ENCODE peak calls at places on chromosomes 1 and 21, in eight cellular contexts. N is left ventricle myocardium inferior; T is heart left ventricle; U is HuH-7.5; F is stimulated activated CD4-positive, alpha-beta T cell treated with anti-CD3 and anti-CD28 coated beads, Interleukin-4, amount 100 ng/mL, for 1 hour; M is dorsolateral prefrontal cortex; P is colonic mucosa; L is A549. A is an unnamed sample.

GRCh38 chr1:154410185-154410827 is 5.2 kb downstream of the IL6R start:
- DNase-seq in N (no peak), T (no peak), U (no peak), F (no peak), M (no peak), P (no peak), L (no peak), A (no peak)

GRCh38 chr1:201385299-201385891 is 7.9 kb upstream of the TNNT2 start:
- DNase-seq in N (no peak), T (no peak), U (peak), F (peak), M (peak), P (peak), L (peak), A (peak)

GRCh38 chr1:228802386-228803221 is 67.3 kb downstream of the RHOU start:
- DNase-seq in N (peak), T (no peak), U (no peak), F (no peak), M (no peak), P (no peak), L (no peak), A (peak)

GRCh38 chr1:219938706-219939105 is 10.3 kb upstream of the SLC30A10 start:
- DNase-seq in N (no peak), T (no peak), U (no peak), F (no peak), M (no peak), P (no peak), L (no peak), A (no peak)

GRCh38 chr1:38918568-38918967 is 23.1 kb downstream of the RHBDL2 start:
- DNase-seq in N (no peak), T (no peak), U (no peak), F (no peak), M (no peak), P (no peak), L (no peak), A (no peak)

GRCh38 chr1:241998950-241999495 is at the start of gene MAP1LC3C:
- DNase-seq in N (no peak), T (no peak), U (no peak), F (no peak), M (no peak), P (no peak), L (no peak), A (peak)

GRCh38 chr21:45255381-45256020 is 32.2 kb downstream of the POFUT2 start:
- DNase-seq in N (no peak), T (no peak), U (peak), F (no peak), M (no peak), P (peak), L (no peak), A (no peak)

GRCh38 chr1:40045182-40045581 is 4.7 kb downstream of the CAP1 start:
- DNase-seq in N (no peak), T (no peak), U (no peak), F (no peak), M (no peak), P (no peak), L (no peak), A (peak)

GRCh38 chr1:149986486-149987296 is 23.8 kb downstream of the OTUD7B start:
- DNase-seq in N (no peak), T (no peak), U (no peak), F (no peak), M (no peak), P (no peak), L (no peak), A (peak)

GRCh38 chr1:228043281-228043845 is 36.6 kb downstream of the WNT3A start:
- DNase-seq in N (no peak), T (no peak), U (no peak), F (no peak), M (peak), P (no peak), L (peak), A (no peak)

GRCh38 chr1:208100906-208101305 is 143.3 kb downstream of the PLXNA2 start:
- DNase-seq in N (no peak), T (no peak), U (no peak), F (no peak), M (no peak), P (no peak), L (no peak), A (peak)

GRCh38 chr1:53800621-53801020 is 37.5 kb downstream of the NDC1 start:
- DNase-seq in N (no peak), T (no peak), U (no peak), F (no peak), M (no peak), P (no peak), L (no peak), A (no peak)

GRCh38 chr1:89102055-89102454 is 23.9 kb downstream of the GBP2 start:
- DNase-seq in N (no peak), T (no peak), U (no peak), F (no peak), M (no peak), P (no peak), L (no peak), A (no peak)

GRCh38 chr1:36769886-36770830 is 264.2 kb downstream of the GRIK3 start:
- DNase-seq in N (no peak), T (no peak), U (no peak), F (no peak), M (no peak), P (no peak), L (no peak), A (no peak)

GRCh38 chr1:232335261-232335660 is 294.7 kb downstream of the SIPA1L2 start:
- DNase-seq in N (no peak), T (no peak), U (no peak), F (no peak), M (no peak), P (no peak), L (no peak), A (no peak)

GRCh38 chr1:93575586-93576271 is 105.9 kb downstream of the BCAR3 start:
- DNase-seq in N (peak), T (no peak), U (no peak), F (no peak), M (no peak), P (no peak), L (no peak), A (no peak)

GRCh38 chr1:225881081-225882007 is 836 bp downstream of the TMEM63A start:
- DNase-seq in N (peak), T (peak), U (peak), F (peak), M (no peak), P (peak), L (no peak), A (peak)

GRCh38 chr1:247552231-247552630 is 3.3 kb downstream of the GCSAML start:
- DNase-seq in N (no peak), T (no peak), U (no peak), F (no peak), M (no peak), P (no peak), L (no peak), A (no peak)

GRCh38 chr1:33349778-33350610 is 29.1 kb upstream of the A3GALT2 start:
- DNase-seq in N (peak), T (peak), U (peak), F (peak), M (peak), P (peak), L (peak), A (peak)

GRCh38 chr1:213050745-213051126 is 305 bp upstream of the RPS6KC1 start:
- DNase-seq in N (no peak), T (no peak), U (no peak), F (no peak), M (no peak), P (no peak), L (no peak), A (no peak)

GRCh38 chr1:48493970-48494769 is 22.2 kb upstream of the SPATA6 start:
- DNase-seq in N (no peak), T (no peak), U (peak), F (no peak), M (peak), P (peak), L (no peak), A (peak)

GRCh38 chr1:46755121-46755520 is 36.2 kb upstream of the EFCAB14 start:
- DNase-seq in N (no peak), T (no peak), U (no peak), F (no peak), M (no peak), P (no peak), L (no peak), A (no peak)